ENCODE peak calls at places on chromosome 14, in six cellular contexts. U, H, X, C, W and Q are unnamed samples.

GRCh38 chr14:72169521-72169920 is 237.3 kb downstream of the RGS6 start:
- DNase-seq in U (no peak), H (no peak), X (no peak), C (no peak), W (no peak), Q (no peak)

GRCh38 chr14:41960316-41960715 is 353.6 kb downstream of the LRFN5 start:
- DNase-seq in U (no peak), H (no peak), X (no peak), C (no peak), W (no peak), Q (no peak)

GRCh38 chr14:95128140-95128539 is 29.2 kb downstream of the DICER1 start:
- DNase-seq in U (no peak), H (no peak), X (no peak), C (no peak), W (no peak), Q (no peak)

GRCh38 chr14:37508500-37508899 is 86.5 kb downstream of the FOXA1 start:
- DNase-seq in U (no peak), H (no peak), X (peak), C (no peak), W (no peak), Q (no peak)

GRCh38 chr14:53946404-53947400 is 9.9 kb downstream of the BMP4 start:
- DNase-seq in U (no peak), H (no peak), X (no peak), C (no peak), W (no peak), Q (no peak)

GRCh38 chr14:93790966-93791365 is 2.7 kb upstream of the PRIMA1 start:
- DNase-seq in U (no peak), H (no peak), X (no peak), C (no peak), W (no peak), Q (no peak)

GRCh38 chr14:71526388-71526787 is 405.8 kb upstream of the RGS6 start:
- DNase-seq in U (no peak), H (no peak), X (no peak), C (no peak), W (no peak), Q (no peak)

GRCh38 chr14:101465795-101466448 is 95.4 kb upstream of the DIO3 start:
- DNase-seq in U (no peak), H (no peak), X (no peak), C (no peak), W (no peak), Q (no peak)

GRCh38 chr14:75279739-75280447 is 1.3 kb downstream of the FOS start:
- DNase-seq in U (no peak), H (peak), X (peak), C (peak), W (no peak), Q (peak)

GRCh38 chr14:95480109-95480886 is 36.2 kb downstream of the SYNE3 start:
- DNase-seq in U (no peak), H (peak), X (peak), C (peak), W (no peak), Q (peak)

GRCh38 chr14:105168979-105169507 is 467 bp upstream of the JAG2 start:
- DNase-seq in U (no peak), H (peak), X (no peak), C (no peak), W (no peak), Q (peak)

GRCh38 chr14:54676822-54677708 is 110.1 kb downstream of the SAMD4A start:
- DNase-seq in U (no peak), H (no peak), X (peak), C (peak), W (no peak), Q (no peak)

GRCh38 chr14:96811265-96811664 is 14.1 kb downstream of the VRK1 start:
- DNase-seq in U (no peak), H (no peak), X (peak), C (peak), W (peak), Q (no peak)

GRCh38 chr14:106187176-106187670 is 660.8 kb downstream of the TMEM121 start:
- DNase-seq in U (no peak), H (no peak), X (no peak), C (no peak), W (no peak), Q (no peak)

GRCh38 chr14:105939810-105940508 is 413.6 kb downstream of the TMEM121 start:
- DNase-seq in U (no peak), H (peak), X (no peak), C (no peak), W (no peak), Q (no peak)

GRCh38 chr14:52296378-52296777 is 17.7 kb upstream of the PTGER2 start:
- DNase-seq in U (no peak), H (no peak), X (no peak), C (no peak), W (no peak), Q (no peak)

GRCh38 chr14:23071244-23071974 is 14.1 kb upstream of the CDH24 start:
- DNase-seq in U (no peak), H (peak), X (peak), C (peak), W (no peak), Q (peak)

GRCh38 chr14:104321151-104322130 is 183.1 kb downstream of the KIF26A start:
- DNase-seq in U (no peak), H (no peak), X (no peak), C (no peak), W (no peak), Q (no peak)

GRCh38 chr14:89667983-89668382 is 250.9 kb upstream of the FOXN3 start:
- DNase-seq in U (no peak), H (no peak), X (no peak), C (no peak), W (no peak), Q (no peak)

GRCh38 chr14:65237956-65238355 is 135.6 kb upstream of the MAX start:
- DNase-seq in U (no peak), H (no peak), X (no peak), C (no peak), W (no peak), Q (no peak)

GRCh38 chr14:65594153-65594881 is 181.8 kb downstream of the FUT8 start:
- DNase-seq in U (no peak), H (no peak), X (no peak), C (no peak), W (no peak), Q (no peak)

GRCh38 chr14:92657457-92658142 is 90.8 kb downstream of the LGMN start:
- DNase-seq in U (no peak), H (no peak), X (no peak), C (no peak), W (no peak), Q (no peak)

GRCh38 chr14:77266336-77266735 is 4.7 kb downstream of the NGB start:
- DNase-seq in U (no peak), H (no peak), X (no peak), C (no peak), W (no peak), Q (no peak)

GRCh38 chr14:54589076-54589475 is 22.1 kb downstream of the SAMD4A start:
- DNase-seq in U (no peak), H (no peak), X (peak), C (no peak), W (no peak), Q (no peak)

GRCh38 chr14:46788994-46789393 is 137.4 kb upstream of the RPL10L start:
- DNase-seq in U (no peak), H (no peak), X (no peak), C (no peak), W (no peak), Q (no peak)

GRCh38 chr14:35365130-35366047 is 39.2 kb downstream of the NFKBIA start:
- DNase-seq in U (peak), H (no peak), X (peak), C (no peak), W (no peak), Q (no peak)